ENCODE peak calls at places on chromosome 11, in six cellular contexts. W, Z, K, V, H and Y are unnamed samples. For H3K27me3, the result is how much of the 10 kb centered on the place peaks cover.

GRCh38 chr11:76834151-76834550 is 26.6 kb upstream of the ACER3 start:
- DNase-seq in W (no peak), Z (no peak), K (no peak), V (no peak), H (no peak), Y (no peak)

GRCh38 chr11:31689559-31689958 is 121.6 kb downstream of the PAX6 start:
- DNase-seq in W (no peak), Z (no peak), K (no peak), V (no peak), H (no peak), Y (no peak)

GRCh38 chr11:36469881-36470802 is 39.9 kb downstream of the TRAF6 start:
- DNase-seq in W (no peak), Z (no peak), K (no peak), V (no peak), H (no peak), Y (no peak)

GRCh38 chr11:45021692-45022130 is 71.0 kb upstream of the TP53I11 start:
- DNase-seq in W (no peak), Z (peak), K (peak), V (peak), H (peak), Y (peak)

GRCh38 chr11:12761029-12761428 is 86.8 kb downstream of the TEAD1 start:
- DNase-seq in W (no peak), Z (no peak), K (no peak), V (no peak), H (no peak), Y (no peak)

GRCh38 chr11:116446048-116446399 is 326.8 kb downstream of the BUD13 start:
- DNase-seq in W (no peak), Z (no peak), K (no peak), V (no peak), H (no peak), Y (no peak)

GRCh38 chr11:69123593-69124545 is 31.9 kb upstream of the SMIM38 start:
- DNase-seq in W (no peak), Z (no peak), K (no peak), V (no peak), H (no peak), Y (no peak)

GRCh38 chr11:3197878-3198528 is 20.6 kb downstream of the MRGPRG start:
- DNase-seq in W (no peak), Z (peak), K (no peak), V (no peak), H (no peak), Y (no peak)

GRCh38 chr11:86672007-86672621 is at the start of gene ME3:
- DNase-seq in W (no peak), Z (peak), K (peak), V (peak), H (peak), Y (peak)

GRCh38 chr11:47514825-47515647 is 37.9 kb downstream of the CELF1 start:
- DNase-seq in W (no peak), Z (peak), K (no peak), V (no peak), H (peak), Y (no peak)

GRCh38 chr11:3866836-3867208 is 11.4 kb downstream of the STIM1 start:
- DNase-seq in W (peak), Z (no peak), K (no peak), V (no peak), H (no peak), Y (no peak)

GRCh38 chr11:117279711-117280376 is 11.3 kb upstream of the BACE1-AS start:
- DNase-seq in W (no peak), Z (no peak), K (no peak), V (no peak), H (no peak), Y (no peak)

GRCh38 chr11:90135016-90135415 is 553 bp downstream of the NAALAD2 start:
- DNase-seq in W (no peak), Z (no peak), K (no peak), V (no peak), H (no peak), Y (no peak)

GRCh38 chr11:57913713-57914704 is 109.7 kb upstream of the OR9Q1 start:
- DNase-seq in W (no peak), Z (no peak), K (no peak), V (no peak), H (no peak), Y (no peak)

GRCh38 chr11:2088746-2089535 is 50.2 kb downstream of the IGF2 start:
- DNase-seq in W (peak), Z (no peak), K (no peak), V (no peak), H (no peak), Y (no peak)

GRCh38 chr11:58028687-58029411 is 1.9 kb upstream of the OR6Q1 start:
- DNase-seq in W (no peak), Z (peak), K (no peak), V (no peak), H (no peak), Y (no peak)

GRCh38 chr11:61554172-61554988 is 26.5 kb downstream of the SYT7 start:
- DNase-seq in W (no peak), Z (no peak), K (no peak), V (no peak), H (no peak), Y (no peak)

GRCh38 chr11:61555051-61555969 is 25.6 kb downstream of the SYT7 start:
- DNase-seq in W (no peak), Z (no peak), K (no peak), V (no peak), H (no peak), Y (no peak)

GRCh38 chr11:61553373-61554171 is 27.3 kb downstream of the SYT7 start:
- DNase-seq in W (no peak), Z (no peak), K (no peak), V (no peak), H (no peak), Y (no peak)

GRCh38 chr11:61556621-61557020 is 24.3 kb downstream of the SYT7 start:
- DNase-seq in W (no peak), Z (no peak), K (no peak), V (no peak), H (no peak), Y (no peak)

GRCh38 chr11:61555978-61556377 is 24.9 kb downstream of the SYT7 start:
- DNase-seq in W (no peak), Z (no peak), K (no peak), V (no peak), H (no peak), Y (no peak)
- H3K27me3 ChIP-seq in W (under half), Z (under half), K (under half), V (under half), H (under half), Y (under half)

GRCh38 chr11:121451178-121451981 is 734 bp upstream of the SORL1 start:
- DNase-seq in W (peak), Z (no peak), K (no peak), V (peak), H (no peak), Y (peak)

GRCh38 chr11:121453589-121454299 is 977 bp upstream of the SORL1-AS1 start:
- DNase-seq in W (peak), Z (no peak), K (no peak), V (no peak), H (no peak), Y (no peak)

GRCh38 chr11:121452609-121453150 is at the start of gene SORL1-AS1:
- DNase-seq in W (no peak), Z (no peak), K (no peak), V (peak), H (no peak), Y (peak)

GRCh38 chr11:121450424-121450823 is 1.7 kb upstream of the SORL1 start:
- DNase-seq in W (no peak), Z (no peak), K (no peak), V (no peak), H (no peak), Y (no peak)

DNA sequence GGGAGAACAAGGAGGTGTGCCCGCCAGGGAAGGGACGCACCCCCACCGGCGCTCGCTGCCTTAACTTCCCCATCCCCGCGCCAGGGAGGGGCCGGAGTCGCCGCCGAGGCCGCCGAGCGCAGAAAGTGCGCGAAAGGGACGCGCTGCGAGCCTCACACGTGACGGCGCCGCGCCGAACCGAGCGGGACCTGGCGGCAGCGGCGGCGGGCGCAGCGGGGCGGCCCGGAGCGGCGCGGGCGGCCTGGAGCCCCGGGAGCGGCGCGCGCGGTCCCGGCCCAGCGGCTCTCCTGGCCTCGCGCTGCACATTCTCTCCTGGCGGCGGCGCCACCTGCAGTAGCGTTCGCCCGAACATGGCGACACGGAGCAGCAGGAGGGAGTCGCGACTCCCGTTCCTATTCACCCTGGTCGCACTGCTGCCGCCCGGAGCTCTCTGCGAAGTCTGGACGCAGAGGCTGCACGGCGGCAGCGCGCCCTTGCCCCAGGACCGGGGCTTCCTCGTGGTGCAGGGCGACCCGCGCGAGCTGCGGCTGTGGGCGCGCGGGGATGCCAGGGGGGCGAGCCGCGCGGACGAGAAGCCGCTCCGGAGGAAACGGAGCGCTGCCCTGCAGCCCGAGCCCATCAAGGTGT is at the start of gene SORL1:
- DNase-seq in W (peak), Z (peak), K (peak), V (peak), H (peak), Y (peak)
- TF ChIP-seq POLR2A in W (peak), Z (no peak), K (no peak), V (peak), H (no peak), Y (no peak)

DNA sequence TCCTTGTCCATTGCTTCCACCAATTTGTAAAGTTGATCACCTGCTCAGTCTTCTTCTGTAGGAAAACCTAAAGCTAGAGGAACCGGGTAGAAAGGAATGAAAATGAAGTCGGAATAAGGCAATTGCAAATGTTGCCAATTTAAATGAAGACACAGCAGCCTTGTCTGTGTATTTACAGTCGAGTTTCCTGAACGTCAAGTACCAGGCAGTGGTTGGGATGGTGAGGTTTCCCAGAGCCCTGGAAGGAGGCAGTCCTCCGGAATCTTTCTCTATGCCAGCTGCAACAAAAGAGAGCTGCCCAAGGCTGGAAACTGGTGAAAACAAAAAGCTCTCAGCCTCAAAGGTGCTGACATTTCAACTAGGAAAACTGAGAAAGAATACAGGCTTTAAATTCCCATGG is 17.7 kb downstream of the MAJIN start:
- DNase-seq in W (no peak), Z (no peak), K (no peak), V (no peak), H (no peak), Y (no peak)
- H3K27ac ChIP-seq in W (no peak), Z (no peak), K (no peak), V (no peak), H (no peak), Y (no peak)

DNA sequence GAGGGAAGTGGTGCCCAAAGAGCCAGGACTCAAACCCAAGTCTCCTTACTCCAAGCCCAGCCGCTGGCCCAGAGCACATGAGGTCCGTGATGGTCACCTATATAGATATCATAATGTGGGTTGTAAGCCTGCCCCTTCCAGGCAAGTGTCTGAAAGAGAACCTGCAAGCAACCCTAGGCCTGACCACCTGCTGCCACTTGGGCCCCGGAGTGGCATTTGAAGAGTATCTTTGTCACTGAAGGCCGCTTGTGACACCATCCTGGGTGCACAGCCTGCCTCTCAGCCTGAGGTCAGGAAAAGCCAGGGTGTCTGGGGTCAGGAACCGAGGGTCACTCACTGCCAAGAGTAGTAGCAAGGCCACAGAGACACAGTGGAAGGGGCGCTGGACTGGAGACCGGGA is 32.4 kb downstream of the OTOG start:
- DNase-seq in W (no peak), Z (no peak), K (no peak), V (no peak), H (no peak), Y (no peak)
- H3K27me3 ChIP-seq in W (under half), Z (under half), K (under half), V (under half), H (under half), Y (under half)

GRCh38 chr11:65918211-65919150 is at the start of gene C11orf68:
- DNase-seq in W (no peak), Z (peak), K (peak), V (no peak), H (no peak), Y (peak)
- TF ChIP-seq POLR2A in W (no peak), Z (peak), K (peak), V (no peak), H (peak), Y (peak)

GRCh38 chr11:7655253-7656217 is 17.8 kb downstream of the CYB5R2 start:
- DNase-seq in W (peak), Z (peak), K (no peak), V (no peak), H (no peak), Y (no peak)
- H3K27ac ChIP-seq in W (peak), Z (peak), K (no peak), V (no peak), H (peak), Y (no peak)

GRCh38 chr11:59259867-59260475 is 47.2 kb upstream of the MPEG1 start:
- DNase-seq in W (no peak), Z (no peak), K (no peak), V (no peak), H (no peak), Y (no peak)
- H3K27me3 ChIP-seq in W (under half), Z (under half), K (under half), V (under half), H (under half), Y (under half)

GRCh38 chr11:75576445-75577049 is 14.5 kb downstream of the SERPINH1 start:
- DNase-seq in W (no peak), Z (no peak), K (peak), V (peak), H (no peak), Y (peak)

GRCh38 chr11:75572744-75573143 is 10.7 kb downstream of the SERPINH1 start:
- DNase-seq in W (no peak), Z (peak), K (no peak), V (no peak), H (no peak), Y (no peak)

GRCh38 chr11:75576017-75576416 is 14.0 kb downstream of the SERPINH1 start:
- DNase-seq in W (no peak), Z (no peak), K (no peak), V (no peak), H (no peak), Y (no peak)

GRCh38 chr11:75577198-75577597 is 15.1 kb downstream of the SERPINH1 start:
- DNase-seq in W (no peak), Z (peak), K (peak), V (peak), H (no peak), Y (no peak)

DNA sequence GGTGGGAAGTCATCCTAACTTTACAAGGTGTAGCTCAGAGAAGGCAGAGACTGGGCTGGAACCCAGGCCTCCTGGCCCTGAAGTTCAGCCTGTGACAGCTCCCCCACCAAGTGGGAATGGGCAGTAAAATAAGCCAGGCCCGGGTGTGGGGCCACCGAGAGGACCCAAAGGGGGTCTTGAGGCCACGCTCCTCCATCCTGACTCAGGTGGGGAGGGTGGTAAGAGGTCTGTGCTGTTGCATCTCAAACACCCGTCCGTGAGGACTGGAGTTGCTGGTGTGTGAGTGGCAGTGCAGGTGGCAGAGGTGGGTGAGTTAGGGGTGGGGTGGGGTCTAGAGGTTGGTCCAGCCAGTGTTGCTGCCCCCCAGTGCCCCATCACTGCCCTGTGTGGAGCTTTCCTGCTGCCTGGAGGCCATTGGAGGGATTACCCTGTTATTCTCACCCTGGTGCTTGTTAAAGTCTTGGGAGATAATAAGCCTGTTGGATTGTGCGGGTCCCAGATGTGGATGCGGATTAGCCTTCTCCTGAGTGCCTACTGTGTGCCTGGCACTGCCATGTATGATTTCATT is 12.7 kb downstream of the SERPINH1 start:
- DNase-seq in W (no peak), Z (no peak), K (no peak), V (no peak), H (no peak), Y (no peak)
- TF ChIP-seq POLR2A in W (no peak), Z (no peak), K (no peak), V (no peak), H (no peak), Y (no peak)